ENCODE peak calls at places on chromosome 17, in five cellular contexts. G is mesendoderm, R is OCI-LY7, D is adrenal gland, S is heart right ventricle. I is an unnamed sample.

GRCh38 chr17:15999974-16000827 is 577 bp downstream of the TTC19 start:
- DNase-seq in R (peak; percentile 55), G (peak; percentile 81), S (peak; percentile 26), D (peak; percentile 62), I (peak; percentile 36)

GRCh38 chr17:30021708-30022317 is 80.4 kb downstream of the EFCAB5 start:
- DNase-seq in G (peak; percentile 57), R (peak; percentile 67), D (peak; percentile 64), S (no peak), I (peak; percentile 60)

GRCh38 chr17:14299261-14300093 is 1.4 kb upstream of the HS3ST3B1 start:
- DNase-seq in S (no peak), R (no peak), D (peak; percentile 31), G (peak; percentile 63), I (no peak)

GRCh38 chr17:76271669-76272540 is 6.8 kb downstream of the UBALD2 start:
- DNase-seq in S (no peak), D (no peak), G (peak; percentile 55), R (peak; percentile 89), I (peak; percentile 59)

GRCh38 chr17:67491009-67491677 is 114.1 kb downstream of the PITPNC1 start:
- DNase-seq in G (no peak), R (no peak), D (peak; percentile 99), S (peak; percentile 88), I (no peak)

GRCh38 chr17:1331708-1332107 is 52.2 kb downstream of the TRARG1 start:
- DNase-seq in D (no peak), R (no peak), S (peak; percentile 52), G (no peak), I (no peak)

GRCh38 chr17:18031955-18032354 is 7.0 kb downstream of the ATPAF2 start:
- DNase-seq in S (no peak), R (no peak), G (no peak), D (peak; percentile 14), I (no peak)

GRCh38 chr17:29379084-29379811 is 10.9 kb upstream of the TAOK1 start:
- DNase-seq in D (no peak), G (peak; percentile 26), S (no peak), R (no peak), I (peak; percentile 44)

GRCh38 chr17:4901648-4902344 is 1.1 kb downstream of the CHRNE start:
- DNase-seq in R (no peak), D (peak; percentile 35), G (no peak), S (peak; percentile 51), I (no peak)

GRCh38 chr17:32486701-32487459 is at the start of gene CDK5R1:
- DNase-seq in S (peak; percentile 65), D (peak; percentile 76), G (peak; percentile 84), R (peak; percentile 53), I (peak; percentile 70)

GRCh38 chr17:7213895-7214299 is 5.7 kb downstream of the DLG4 start:
- DNase-seq in S (peak; percentile 78), D (peak; percentile 82), R (peak; percentile 86), G (peak; percentile 100), I (peak; percentile 76)

GRCh38 chr17:46995841-46996571 is 17.0 kb upstream of the RPRML start:
- DNase-seq in G (no peak), R (peak; percentile 49), S (no peak), D (no peak), I (no peak)

GRCh38 chr17:9271989-9272388 is 250.7 kb downstream of the NTN1 start:
- DNase-seq in D (peak; percentile 69), S (no peak), G (no peak), R (no peak), I (no peak)

GRCh38 chr17:38994026-38994425 is 26.8 kb upstream of the FBXO47 start:
- DNase-seq in G (no peak), R (no peak), D (no peak), S (no peak), I (no peak)

GRCh38 chr17:81426676-81427445 is 31.6 kb downstream of the BAHCC1 start:
- DNase-seq in S (no peak), R (no peak), G (no peak), D (no peak), I (no peak)

GRCh38 chr17:77909236-77909635 is 49.3 kb upstream of the TNRC6C start:
- DNase-seq in S (peak; percentile 27), D (no peak), G (no peak), R (no peak), I (no peak)

GRCh38 chr17:1865252-1866037 is 35.6 kb downstream of the RPA1 start:
- DNase-seq in G (peak; percentile 32), S (peak; percentile 36), D (peak; percentile 47), R (peak; percentile 56), I (peak; percentile 71)

GRCh38 chr17:44111777-44112176 is 11.7 kb downstream of the HDAC5 start:
- DNase-seq in D (no peak), R (no peak), S (no peak), G (no peak), I (no peak)

GRCh38 chr17:44110823-44111633 is 12.4 kb downstream of the HDAC5 start:
- DNase-seq in D (peak; percentile 98), S (peak; percentile 99), R (peak; percentile 62), G (peak; percentile 94), I (peak; percentile 78)

GRCh38 chr17:44113868-44114840 is 9.3 kb downstream of the HDAC5 start:
- DNase-seq in D (no peak), R (no peak), S (no peak), G (no peak), I (no peak)

GRCh38 chr17:44112284-44113280 is 10.9 kb downstream of the HDAC5 start:
- DNase-seq in D (peak; percentile 59), G (no peak), R (no peak), S (peak; percentile 89), I (no peak)

GRCh38 chr17:44113382-44113781 is 10.1 kb downstream of the HDAC5 start:
- DNase-seq in S (no peak), R (no peak), G (no peak), D (no peak), I (no peak)
- H3K4me1 ChIP-seq in S (peaks cover 80% of the 10 kb centered on the region), R (peaks cover 26% of the 10 kb centered on the region), G (peaks cover 8% of the 10 kb centered on the region), D (peaks cover 38% of the 10 kb centered on the region), I (peaks cover 2% of the 10 kb centered on the region)

GRCh38 chr17:57440522-57441269 is 184.4 kb downstream of the MSI2 start:
- DNase-seq in G (peak; percentile 93), R (peak; percentile 66), S (peak; percentile 88), D (peak; percentile 90), I (peak; percentile 29)
- H3K27ac ChIP-seq in G (peak overlapping the region; percentile 20), R (peak overlapping the region; percentile 82), S (peak overlapping the region; percentile 74), D (peak overlapping the region; percentile 20), I (no peak overlapping the region)

GRCh38 chr17:73580311-73580710 is 63.9 kb downstream of the SDK2 start:
- DNase-seq in G (no peak), R (no peak), D (no peak), S (no peak), I (no peak)
- H3K4me3 ChIP-seq in G (no peak overlapping the region), R (no peak overlapping the region), D (no peak overlapping the region), S (no peak overlapping the region), I (no peak overlapping the region)

DNA sequence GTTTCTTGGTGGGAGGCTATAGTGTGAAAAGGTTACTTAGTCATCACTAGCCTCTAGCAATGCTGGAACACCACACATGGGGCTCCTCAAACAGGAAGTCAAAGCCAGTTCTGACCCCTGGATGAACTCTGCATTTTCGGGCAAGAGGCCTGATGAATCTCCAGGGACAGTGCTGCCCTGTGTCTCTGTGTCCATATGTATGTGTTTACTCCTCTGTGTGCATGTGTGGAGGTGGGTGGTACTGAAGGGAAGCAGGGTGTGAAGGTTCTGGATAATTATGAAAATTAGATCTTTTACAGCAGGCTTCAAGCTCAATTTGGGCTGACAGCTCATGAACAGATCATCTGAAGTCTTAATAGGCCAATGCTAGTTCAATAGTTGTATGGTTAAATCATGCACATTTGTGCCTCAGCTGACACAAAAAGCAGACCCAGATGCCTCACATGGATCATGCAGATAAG is 133.6 kb downstream of the SNX11 start:
- DNase-seq in R (no peak), S (peak; percentile 38), D (peak; percentile 45), G (peak; percentile 81), I (peak; percentile 17)
- H3K4me1 ChIP-seq in R (peaks cover 5% of the 10 kb centered on the region), S (peaks cover 25% of the 10 kb centered on the region), D (peaks cover 2% of the 10 kb centered on the region), G (peaks cover 14% of the 10 kb centered on the region), I (peaks cover 3% of the 10 kb centered on the region)

GRCh38 chr17:50482110-50482509 is 3.5 kb downstream of the RSAD1 start:
- DNase-seq in R (no peak), G (no peak), S (no peak), D (no peak), I (no peak)

GRCh38 chr17:50480854-50481490 is 2.3 kb downstream of the RSAD1 start:
- DNase-seq in G (no peak), D (no peak), S (no peak), R (no peak), I (no peak)

GRCh38 chr17:50480142-50480764 is 1.6 kb downstream of the RSAD1 start:
- DNase-seq in D (no peak), R (no peak), S (no peak), G (no peak), I (no peak)

GRCh38 chr17:50482516-50482915 is 3.9 kb downstream of the RSAD1 start:
- DNase-seq in G (peak; percentile 96), D (peak; percentile 99), R (peak; percentile 79), S (peak; percentile 94), I (peak; percentile 95)

DNA sequence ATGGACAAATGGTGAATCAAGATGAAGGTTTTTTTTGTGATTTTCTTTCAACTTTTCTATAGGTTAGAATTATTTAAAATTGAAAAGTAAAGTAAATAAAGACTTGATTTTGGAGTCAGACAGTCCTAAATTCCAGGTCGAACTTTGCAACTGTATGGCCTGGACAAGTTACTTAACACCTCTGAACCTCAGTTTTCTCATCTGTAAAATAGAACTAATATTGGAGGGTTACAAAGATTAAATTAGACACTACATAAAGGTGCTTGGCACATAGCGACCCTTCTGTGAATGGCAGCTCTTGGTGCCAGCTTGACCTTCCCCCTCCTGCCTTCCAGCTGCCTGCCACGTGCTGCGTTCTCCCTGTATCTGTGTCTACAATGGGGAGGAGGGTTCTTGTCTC is 3.0 kb downstream of the RSAD1 start:
- DNase-seq in S (no peak), R (no peak), D (no peak), G (no peak), I (no peak)
- H3K27ac ChIP-seq in S (no peak overlapping the region), R (no peak overlapping the region), D (no peak overlapping the region), G (no peak overlapping the region), I (no peak overlapping the region)

DNA sequence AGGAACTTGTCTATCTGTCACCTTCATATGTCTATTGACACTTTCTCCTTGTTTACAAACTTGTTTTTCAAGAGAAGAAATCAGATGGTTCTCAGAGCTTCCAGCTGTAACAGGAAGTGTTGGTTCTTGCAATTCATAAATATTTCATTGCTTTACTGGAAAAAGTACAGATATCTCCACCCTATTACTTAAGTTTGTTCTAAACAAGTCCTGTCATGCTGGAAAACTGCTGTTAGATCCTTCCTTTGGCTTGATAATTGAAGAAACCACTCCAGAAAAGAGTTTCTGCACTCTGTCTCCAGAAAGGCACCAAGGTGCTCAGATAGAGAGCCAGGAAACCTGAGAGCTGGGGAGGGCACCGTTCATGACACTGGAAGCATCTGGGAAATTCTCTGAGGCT is 181.6 kb downstream of the DNAH9 start:
- DNase-seq in G (no peak), R (no peak), S (no peak), D (no peak), I (no peak)
- H3K4me3 ChIP-seq in G (no peak overlapping the region), R (no peak overlapping the region), S (no peak overlapping the region), D (no peak overlapping the region), I (no peak overlapping the region)

GRCh38 chr17:42202696-42203095 is 8.4 kb upstream of the GHDC start:
- DNase-seq in G (no peak), D (no peak), S (no peak), R (no peak), I (no peak)

GRCh38 chr17:42201155-42201772 is 7.0 kb upstream of the GHDC start:
- DNase-seq in R (no peak), S (no peak), G (no peak), D (peak; percentile 80), I (peak; percentile 80)

GRCh38 chr17:42202159-42202558 is 7.9 kb upstream of the GHDC start:
- DNase-seq in R (no peak), S (no peak), G (no peak), D (no peak), I (no peak)

GRCh38 chr17:42200702-42201101 is 6.4 kb upstream of the GHDC start:
- DNase-seq in D (peak; percentile 94), G (no peak), R (no peak), S (peak; percentile 65), I (peak; percentile 66)

GRCh38 chr17:42203354-42203753 is 9.1 kb upstream of the GHDC start:
- DNase-seq in D (no peak), S (no peak), R (no peak), G (no peak), I (peak; percentile 18)
- H3K4me1 ChIP-seq in D (peaks cover 8% of the 10 kb centered on the region), S (peaks cover 11% of the 10 kb centered on the region), R (peaks cover 6% of the 10 kb centered on the region), G (no peaks in the 10 kb centered on the region), I (no peaks in the 10 kb centered on the region)